ENCODE peak calls at places on chromosomes 4 and X, in five cellular contexts. One of them, this sample, is unnamed.

GRCh38 chr4:128582319-128582948 is 227.1 kb upstream of the JADE1 start:
- DNase-seq in heart right ventricle: no peak
- DNase-seq in IMR-90: peak; percentile 24
- DNase-seq in mesendoderm: peak; percentile 64
- DNase-seq in H9: no peak
- DNase-seq in this sample: no peak

GRCh38 chr4:6887591-6888371 is 21.8 kb upstream of the TBC1D14 start:
- DNase-seq in heart right ventricle: peak; percentile 64
- DNase-seq in IMR-90: no peak
- DNase-seq in mesendoderm: no peak
- DNase-seq in H9: no peak
- DNase-seq in this sample: no peak

GRCh38 chrX:4240541-4241194 is 527.2 kb upstream of the PRKX start:
- DNase-seq in heart right ventricle: no peak
- DNase-seq in IMR-90: no peak
- DNase-seq in mesendoderm: no peak
- DNase-seq in H9: no peak
- DNase-seq in this sample: peak; percentile 38

GRCh38 chrX:5730561-5730960 is 498.1 kb downstream of the NLGN4X start:
- DNase-seq in heart right ventricle: no peak
- DNase-seq in IMR-90: no peak
- DNase-seq in mesendoderm: no peak
- DNase-seq in H9: no peak
- DNase-seq in this sample: no peak

GRCh38 chrX:22800360-22800759 is 199.4 kb upstream of the DDX53 start:
- DNase-seq in heart right ventricle: peak; percentile 4
- DNase-seq in IMR-90: peak; percentile 89
- DNase-seq in mesendoderm: peak; percentile 78
- DNase-seq in H9: no peak
- DNase-seq in this sample: no peak

GRCh38 chr4:81512945-81513584 is 41.4 kb upstream of the RASGEF1B start:
- DNase-seq in heart right ventricle: no peak
- DNase-seq in IMR-90: no peak
- DNase-seq in mesendoderm: no peak
- DNase-seq in H9: no peak
- DNase-seq in this sample: no peak

GRCh38 chr4:86816463-86817107 is 32.6 kb downstream of the SLC10A6 start:
- DNase-seq in heart right ventricle: peak; percentile 29
- DNase-seq in IMR-90: peak; percentile 24
- DNase-seq in mesendoderm: no peak
- DNase-seq in H9: no peak
- DNase-seq in this sample: no peak

GRCh38 chr4:64584981-64585557 is 175.8 kb upstream of the TECRL start:
- DNase-seq in heart right ventricle: no peak
- DNase-seq in IMR-90: peak; percentile 6
- DNase-seq in mesendoderm: peak; percentile 64
- DNase-seq in H9: no peak
- DNase-seq in this sample: peak; percentile 13

GRCh38 chr4:17494258-17494657 is 17.6 kb downstream of the QDPR start:
- DNase-seq in heart right ventricle: no peak
- DNase-seq in IMR-90: peak; percentile 78
- DNase-seq in mesendoderm: peak; percentile 64
- DNase-seq in H9: no peak
- DNase-seq in this sample: no peak

GRCh38 chr4:74845834-74846233 is 51.5 kb upstream of the BTC start:
- DNase-seq in heart right ventricle: no peak
- DNase-seq in IMR-90: no peak
- DNase-seq in mesendoderm: no peak
- DNase-seq in H9: no peak
- DNase-seq in this sample: no peak

GRCh38 chr4:181416966-181417365 is 826.2 kb upstream of the TENM3 start:
- DNase-seq in heart right ventricle: no peak
- DNase-seq in IMR-90: no peak
- DNase-seq in mesendoderm: no peak
- DNase-seq in H9: no peak
- DNase-seq in this sample: no peak

GRCh38 chrX:97556359-97556758 is 672.7 kb downstream of the RPA4 start:
- DNase-seq in heart right ventricle: no peak
- DNase-seq in IMR-90: no peak
- DNase-seq in mesendoderm: peak; percentile 50
- DNase-seq in H9: no peak
- DNase-seq in this sample: no peak

GRCh38 chr4:37999000-37999745 is 39.0 kb downstream of the PTTG2 start:
- DNase-seq in heart right ventricle: no peak
- DNase-seq in IMR-90: no peak
- DNase-seq in mesendoderm: no peak
- DNase-seq in H9: no peak
- DNase-seq in this sample: no peak

GRCh38 chr4:22434895-22435294 is 81.0 kb downstream of the ADGRA3 start:
- DNase-seq in heart right ventricle: no peak
- DNase-seq in IMR-90: peak; percentile 63
- DNase-seq in mesendoderm: peak; percentile 88
- DNase-seq in H9: peak; percentile 65
- DNase-seq in this sample: no peak

GRCh38 chrX:153735274-153735673 is 10.6 kb downstream of the ABCD1 start:
- DNase-seq in heart right ventricle: no peak
- DNase-seq in IMR-90: no peak
- DNase-seq in mesendoderm: peak; percentile 81
- DNase-seq in H9: no peak
- DNase-seq in this sample: peak; percentile 34

GRCh38 chr4:80058740-80059139 is 14.3 kb downstream of the ANTXR2 start:
- DNase-seq in heart right ventricle: no peak
- DNase-seq in IMR-90: peak; percentile 24
- DNase-seq in mesendoderm: peak; percentile 29
- DNase-seq in H9: no peak
- DNase-seq in this sample: peak; percentile 86

GRCh38 chrX:49089553-49089952 is 9.9 kb upstream of the WDR45 start:
- DNase-seq in heart right ventricle: no peak
- DNase-seq in IMR-90: no peak
- DNase-seq in mesendoderm: no peak
- DNase-seq in H9: no peak
- DNase-seq in this sample: no peak

GRCh38 chr4:41647368-41647767 is 101.2 kb downstream of the PHOX2B start:
- DNase-seq in heart right ventricle: no peak
- DNase-seq in IMR-90: no peak
- DNase-seq in mesendoderm: no peak
- DNase-seq in H9: no peak
- DNase-seq in this sample: no peak

GRCh38 chr4:81032805-81033684 is 2.5 kb downstream of the BMP3 start:
- DNase-seq in heart right ventricle: no peak
- DNase-seq in IMR-90: peak; percentile 16
- DNase-seq in mesendoderm: peak; percentile 5
- DNase-seq in H9: no peak
- DNase-seq in this sample: no peak

DNA sequence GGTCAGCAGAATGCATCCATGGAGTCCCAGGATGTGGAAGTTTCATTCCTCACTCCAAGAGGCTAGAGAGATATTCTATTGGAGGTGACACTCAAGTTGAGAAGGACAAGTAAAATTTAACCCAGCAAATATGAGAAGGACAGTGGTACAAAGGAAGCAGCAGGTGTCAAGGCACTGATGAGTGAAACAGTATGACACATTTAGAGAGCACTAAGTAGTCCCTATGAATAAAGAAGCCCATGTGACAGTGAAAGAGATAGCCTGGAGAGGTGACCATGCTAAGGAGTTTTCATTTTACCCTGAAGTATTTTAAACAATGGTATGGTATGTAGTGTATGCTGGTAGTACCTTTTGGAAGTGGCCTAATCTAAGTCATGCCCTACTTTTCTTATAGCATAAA is 9.2 kb downstream of the BMX start:
- DNase-seq in heart right ventricle: no peak
- DNase-seq in IMR-90: no peak
- DNase-seq in mesendoderm: no peak
- DNase-seq in H9: no peak
- DNase-seq in this sample: no peak
- H3K4me1 ChIP-seq in heart right ventricle: no peaks in the 10 kb centered on the region
- H3K4me1 ChIP-seq in IMR-90: no peaks in the 10 kb centered on the region
- H3K4me1 ChIP-seq in mesendoderm: no peaks in the 10 kb centered on the region
- H3K4me1 ChIP-seq in H9: no peaks in the 10 kb centered on the region
- H3K4me1 ChIP-seq in this sample: no peaks in the 10 kb centered on the region

GRCh38 chr4:8438743-8439142 is 1.8 kb downstream of the ACOX3 start:
- DNase-seq in heart right ventricle: no peak
- DNase-seq in IMR-90: no peak
- DNase-seq in mesendoderm: no peak
- DNase-seq in H9: no peak
- DNase-seq in this sample: no peak
- H3K4me1 ChIP-seq in heart right ventricle: peaks cover 80% of the 10 kb centered on the region
- H3K4me1 ChIP-seq in IMR-90: peaks cover 12% of the 10 kb centered on the region
- H3K4me1 ChIP-seq in mesendoderm: peaks cover 8% of the 10 kb centered on the region
- H3K4me1 ChIP-seq in H9: peaks cover 5% of the 10 kb centered on the region
- H3K4me1 ChIP-seq in this sample: peaks cover 72% of the 10 kb centered on the region

GRCh38 chr4:151175204-151175603 is 75.8 kb downstream of the RPS3A start:
- DNase-seq in heart right ventricle: no peak
- DNase-seq in IMR-90: no peak
- DNase-seq in mesendoderm: no peak
- DNase-seq in H9: no peak
- DNase-seq in this sample: no peak
- H3K4me1 ChIP-seq in heart right ventricle: peaks cover 25% of the 10 kb centered on the region
- H3K4me1 ChIP-seq in IMR-90: peaks cover 7% of the 10 kb centered on the region
- H3K4me1 ChIP-seq in mesendoderm: no peaks in the 10 kb centered on the region
- H3K4me1 ChIP-seq in H9: peaks cover 2% of the 10 kb centered on the region
- H3K4me1 ChIP-seq in this sample: no peaks in the 10 kb centered on the region

GRCh38 chrX:10607233-10607632 is 13.2 kb downstream of the MID1 start:
- DNase-seq in heart right ventricle: no peak
- DNase-seq in IMR-90: no peak
- DNase-seq in mesendoderm: no peak
- DNase-seq in H9: no peak
- DNase-seq in this sample: no peak
- H3K4me1 ChIP-seq in heart right ventricle: no peaks in the 10 kb centered on the region
- H3K4me1 ChIP-seq in IMR-90: peaks cover 2% of the 10 kb centered on the region
- H3K4me1 ChIP-seq in mesendoderm: peaks cover 2% of the 10 kb centered on the region
- H3K4me1 ChIP-seq in H9: peaks cover 10% of the 10 kb centered on the region
- H3K4me1 ChIP-seq in this sample: no peaks in the 10 kb centered on the region

DNA sequence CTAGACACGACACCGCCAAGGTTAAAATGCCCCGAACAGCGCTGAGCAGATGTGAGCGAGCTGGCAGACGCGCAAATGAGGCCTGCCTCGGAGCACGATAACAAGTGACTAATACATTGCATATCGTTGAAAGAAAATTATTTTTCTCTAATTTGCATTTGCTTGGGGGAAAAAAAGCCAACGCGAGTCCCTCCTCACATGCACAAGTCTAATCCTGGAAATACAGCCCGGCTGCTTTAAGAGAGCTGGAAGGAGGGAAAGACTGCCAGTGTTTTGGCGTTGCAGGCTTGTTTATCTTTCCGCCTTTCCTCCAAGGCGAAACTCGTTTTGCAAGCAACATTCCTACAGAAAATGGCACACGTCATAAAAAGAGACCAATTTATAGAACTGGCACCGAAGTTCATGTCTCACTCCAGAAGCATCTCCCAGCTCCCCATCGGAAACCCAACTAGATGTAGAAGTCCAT is 12.6 kb downstream of the BCOR start:
- DNase-seq in heart right ventricle: peak; percentile 17
- DNase-seq in IMR-90: peak; percentile 86
- DNase-seq in mesendoderm: no peak
- DNase-seq in H9: peak; percentile 27
- DNase-seq in this sample: no peak
- H3K4me1 ChIP-seq in heart right ventricle: peaks cover 86% of the 10 kb centered on the region
- H3K4me1 ChIP-seq in IMR-90: peaks cover 26% of the 10 kb centered on the region
- H3K4me1 ChIP-seq in mesendoderm: peaks cover 6% of the 10 kb centered on the region
- H3K4me1 ChIP-seq in H9: peaks cover 31% of the 10 kb centered on the region
- H3K4me1 ChIP-seq in this sample: peaks cover 80% of the 10 kb centered on the region